ENCODE peak calls at places on chromosomes 5 and 9, in eight cellular contexts. E is HFFc6; W is NCI-H1092 treated with DMSO at 0.1 percent for 48 hours; Z is stimulated activated CD8-positive, alpha-beta memory T cell treated with anti-CD3 and anti-CD28 coated beads, Interleukin-2, amount 100 ng/mL, for 1 hour; X is EH; O is kidney tubule cell; G is skeletal muscle cell; F is GM10248. T is an unnamed sample.

GRCh38 chr9:78213696-78214095 is 22.2 kb upstream of the CEP78 start:
- DNase-seq in E (peak; percentile 34), W (peak; percentile 5), Z (no peak), X (peak; percentile 28), O (peak; percentile 73), G (no peak), F (no peak), T (peak; percentile 27)

GRCh38 chr5:139862313-139862712 is 66.7 kb downstream of the PSD2 start:
- DNase-seq in E (peak; percentile 80), W (no peak), Z (no peak), X (peak; percentile 59), O (peak; percentile 26), G (no peak), F (no peak), T (peak; percentile 74)

GRCh38 chr5:78738693-78739300 is 90.2 kb upstream of the LHFPL2 start:
- DNase-seq in E (no peak), W (peak; percentile 8), Z (no peak), X (no peak), O (peak; percentile 47), G (no peak), F (no peak), T (no peak)

GRCh38 chr5:1792842-1793266 is 6.8 kb downstream of the MRPL36 start:
- DNase-seq in E (peak; percentile 93), W (no peak), Z (peak; percentile 42), X (peak; percentile 90), O (peak; percentile 65), G (peak; percentile 87), F (peak; percentile 86), T (peak; percentile 89)

GRCh38 chr5:95901676-95902646 is 59.7 kb downstream of the ELL2 start:
- DNase-seq in E (peak; percentile 82), W (no peak), Z (no peak), X (peak; percentile 81), O (peak; percentile 67), G (peak; percentile 48), F (no peak), T (peak; percentile 69)

GRCh38 chr5:55724276-55724675 is 12.2 kb upstream of the SLC38A9 start:
- DNase-seq in E (no peak), W (no peak), Z (no peak), X (no peak), O (no peak), G (no peak), F (no peak), T (no peak)

GRCh38 chr9:121154782-121155181 is 46.9 kb downstream of the RAB14 start:
- DNase-seq in E (no peak), W (no peak), Z (no peak), X (no peak), O (peak; percentile 74), G (no peak), F (peak; percentile 14), T (no peak)

GRCh38 chr5:91151947-91152346 is 231.2 kb downstream of the ARRDC3 start:
- DNase-seq in E (peak; percentile 77), W (no peak), Z (no peak), X (peak; percentile 92), O (peak; percentile 93), G (peak; percentile 82), F (no peak), T (peak; percentile 88)

GRCh38 chr9:38311382-38312270 is 80.9 kb upstream of the ALDH1B1 start:
- DNase-seq in E (no peak), W (no peak), Z (no peak), X (peak; percentile 24), O (peak; percentile 43), G (no peak), F (no peak), T (no peak)

GRCh38 chr5:73422164-73422563 is 26.4 kb downstream of the FOXD1 start:
- DNase-seq in E (no peak), W (no peak), Z (no peak), X (no peak), O (no peak), G (no peak), F (no peak), T (no peak)

GRCh38 chr9:82109626-82110025 is 121.1 kb downstream of the SPATA31D1 start:
- DNase-seq in E (no peak), W (no peak), Z (no peak), X (no peak), O (no peak), G (peak; percentile 1), F (no peak), T (no peak)

GRCh38 chr5:136686192-136686872 is 321.0 kb upstream of the TRPC7 start:
- DNase-seq in E (peak; percentile 81), W (peak; percentile 0), Z (no peak), X (peak; percentile 62), O (peak; percentile 70), G (no peak), F (no peak), T (peak; percentile 73)

GRCh38 chr5:89930591-89931383 is 478.8 kb downstream of the CETN3 start:
- DNase-seq in E (peak; percentile 34), W (no peak), Z (no peak), X (peak; percentile 78), O (peak; percentile 63), G (peak; percentile 36), F (peak; percentile 4), T (peak; percentile 52)

GRCh38 chr9:63817622-63818518 is 1467.1 kb downstream of the FOXD4L5 start:
- DNase-seq in E (peak; percentile 36), W (no peak), Z (peak; percentile 40), X (peak; percentile 9), O (peak; percentile 53), G (no peak), F (peak; percentile 77), T (peak; percentile 8)

GRCh38 chr5:80225189-80225588 is 30.7 kb downstream of the SERINC5 start:
- DNase-seq in E (no peak), W (no peak), Z (no peak), X (no peak), O (no peak), G (no peak), F (no peak), T (no peak)

GRCh38 chr5:81904861-81905260 is 67.0 kb upstream of the ATG10 start:
- DNase-seq in E (no peak), W (no peak), Z (no peak), X (peak; percentile 27), O (peak; percentile 37), G (no peak), F (no peak), T (no peak)

GRCh38 chr5:107563957-107564544 is 106.7 kb downstream of the EFNA5 start:
- DNase-seq in E (no peak), W (no peak), Z (no peak), X (no peak), O (no peak), G (no peak), F (no peak), T (no peak)

GRCh38 chr5:34584165-34584564 is 72.0 kb upstream of the RAI14 start:
- DNase-seq in E (no peak), W (peak; percentile 8), Z (no peak), X (no peak), O (no peak), G (no peak), F (no peak), T (no peak)

GRCh38 chr9:13022756-13023155 is 247.9 kb downstream of the LURAP1L start:
- DNase-seq in E (no peak), W (no peak), Z (no peak), X (no peak), O (no peak), G (no peak), F (no peak), T (no peak)

GRCh38 chr5:63127054-63127453 is 548.4 kb downstream of the LRRC70 start:
- DNase-seq in E (peak; percentile 4), W (no peak), Z (no peak), X (peak; percentile 6), O (peak; percentile 92), G (peak; percentile 26), F (no peak), T (peak; percentile 31)

GRCh38 chr5:132483661-132484385 is 6.8 kb downstream of the IRF1 start:
- DNase-seq in E (no peak), W (no peak), Z (no peak), X (no peak), O (no peak), G (no peak), F (no peak), T (no peak)

GRCh38 chr9:129379181-129379836 is 201.2 kb upstream of the IER5L start:
- DNase-seq in E (no peak), W (no peak), Z (no peak), X (no peak), O (no peak), G (no peak), F (no peak), T (no peak)

GRCh38 chr9:19516348-19516747 is 107.5 kb downstream of the ACER2 start:
- DNase-seq in E (no peak), W (no peak), Z (no peak), X (no peak), O (no peak), G (no peak), F (no peak), T (no peak)

GRCh38 chr9:5976668-5977397 is 38.6 kb downstream of the RANBP6 start:
- DNase-seq in E (no peak), W (no peak), Z (no peak), X (peak; percentile 19), O (no peak), G (no peak), F (peak; percentile 32), T (peak; percentile 30)